ENCODE peak calls at places on chromosome 4, in five cellular contexts. One of them, this sample, is unnamed.

GRCh38 chr4:53586121-53586816 is 5.0 kb downstream of the LNX1 start:
- DNase-seq in ovary: no peak
- DNase-seq in uterus: no peak
- DNase-seq in thyroid gland: no peak
- DNase-seq in A549: no peak
- DNase-seq in this sample: no peak

GRCh38 chr4:151644625-151645024 is 116.2 kb downstream of the GATB start:
- DNase-seq in ovary: no peak
- DNase-seq in A549: no peak
- DNase-seq in uterus: no peak
- DNase-seq in thyroid gland: no peak
- DNase-seq in this sample: no peak

GRCh38 chr4:76762136-76763130 is 135.5 kb downstream of the SOWAHB start:
- DNase-seq in A549: no peak
- DNase-seq in uterus: no peak
- DNase-seq in ovary: no peak
- DNase-seq in thyroid gland: no peak
- DNase-seq in this sample: no peak

GRCh38 chr4:1981251-1982055 is 27.3 kb downstream of the NELFA start:
- DNase-seq in ovary: no peak
- DNase-seq in uterus: no peak
- DNase-seq in thyroid gland: no peak
- DNase-seq in A549: peak
- DNase-seq in this sample: no peak

GRCh38 chr4:125097729-125098128 is 217.0 kb upstream of the FAT4 start:
- DNase-seq in ovary: no peak
- DNase-seq in A549: no peak
- DNase-seq in uterus: no peak
- DNase-seq in thyroid gland: no peak
- DNase-seq in this sample: no peak

GRCh38 chr4:10629394-10629793 is 55.2 kb downstream of the CLNK start:
- DNase-seq in thyroid gland: no peak
- DNase-seq in uterus: no peak
- DNase-seq in A549: no peak
- DNase-seq in ovary: no peak
- DNase-seq in this sample: no peak

GRCh38 chr4:77697860-77698599 is 92.4 kb downstream of the CXCL13 start:
- DNase-seq in ovary: no peak
- DNase-seq in uterus: no peak
- DNase-seq in thyroid gland: peak
- DNase-seq in A549: peak
- DNase-seq in this sample: peak

GRCh38 chr4:15066140-15066539 is 63.9 kb downstream of the CPEB2 start:
- DNase-seq in uterus: no peak
- DNase-seq in ovary: no peak
- DNase-seq in A549: no peak
- DNase-seq in thyroid gland: no peak
- DNase-seq in this sample: no peak

GRCh38 chr4:128528793-128529553 is 241.4 kb upstream of the PGRMC2 start:
- DNase-seq in uterus: peak
- DNase-seq in thyroid gland: peak
- DNase-seq in A549: peak
- DNase-seq in ovary: no peak
- DNase-seq in this sample: no peak

GRCh38 chr4:109820563-109820962 is 5.0 kb downstream of the GAR1 start:
- DNase-seq in uterus: no peak
- DNase-seq in A549: no peak
- DNase-seq in thyroid gland: no peak
- DNase-seq in ovary: no peak
- DNase-seq in this sample: peak

GRCh38 chr4:119026662-119027444 is 108.8 kb upstream of the MYOZ2 start:
- DNase-seq in A549: peak
- DNase-seq in ovary: no peak
- DNase-seq in thyroid gland: no peak
- DNase-seq in uterus: peak
- DNase-seq in this sample: no peak

GRCh38 chr4:110085131-110085530 is 113.3 kb downstream of the ELOVL6 start:
- DNase-seq in ovary: no peak
- DNase-seq in A549: no peak
- DNase-seq in uterus: no peak
- DNase-seq in thyroid gland: peak
- DNase-seq in this sample: no peak

GRCh38 chr4:8310306-8310705 is 40.8 kb downstream of the HTRA3 start:
- DNase-seq in uterus: peak
- DNase-seq in thyroid gland: no peak
- DNase-seq in A549: no peak
- DNase-seq in ovary: no peak
- DNase-seq in this sample: no peak

GRCh38 chr4:8307714-8308113 is 38.2 kb downstream of the HTRA3 start:
- DNase-seq in uterus: no peak
- DNase-seq in A549: no peak
- DNase-seq in thyroid gland: no peak
- DNase-seq in ovary: no peak
- DNase-seq in this sample: no peak

GRCh38 chr4:8307126-8307525 is 37.6 kb downstream of the HTRA3 start:
- DNase-seq in uterus: peak
- DNase-seq in ovary: no peak
- DNase-seq in A549: no peak
- DNase-seq in thyroid gland: peak
- DNase-seq in this sample: no peak

GRCh38 chr4:8308144-8308543 is 38.6 kb downstream of the HTRA3 start:
- DNase-seq in thyroid gland: peak
- DNase-seq in uterus: peak
- DNase-seq in A549: no peak
- DNase-seq in ovary: no peak
- DNase-seq in this sample: no peak

GRCh38 chr4:8308856-8309771 is 39.6 kb downstream of the HTRA3 start:
- DNase-seq in uterus: peak
- DNase-seq in thyroid gland: peak
- DNase-seq in ovary: peak
- DNase-seq in A549: no peak
- DNase-seq in this sample: no peak
- TF ChIP-seq POLR2A in uterus: no peak
- TF ChIP-seq POLR2A in thyroid gland: no peak
- TF ChIP-seq POLR2A in ovary: no peak
- TF ChIP-seq POLR2A in A549: no peak
- TF ChIP-seq POLR2A in this sample: no peak

DNA sequence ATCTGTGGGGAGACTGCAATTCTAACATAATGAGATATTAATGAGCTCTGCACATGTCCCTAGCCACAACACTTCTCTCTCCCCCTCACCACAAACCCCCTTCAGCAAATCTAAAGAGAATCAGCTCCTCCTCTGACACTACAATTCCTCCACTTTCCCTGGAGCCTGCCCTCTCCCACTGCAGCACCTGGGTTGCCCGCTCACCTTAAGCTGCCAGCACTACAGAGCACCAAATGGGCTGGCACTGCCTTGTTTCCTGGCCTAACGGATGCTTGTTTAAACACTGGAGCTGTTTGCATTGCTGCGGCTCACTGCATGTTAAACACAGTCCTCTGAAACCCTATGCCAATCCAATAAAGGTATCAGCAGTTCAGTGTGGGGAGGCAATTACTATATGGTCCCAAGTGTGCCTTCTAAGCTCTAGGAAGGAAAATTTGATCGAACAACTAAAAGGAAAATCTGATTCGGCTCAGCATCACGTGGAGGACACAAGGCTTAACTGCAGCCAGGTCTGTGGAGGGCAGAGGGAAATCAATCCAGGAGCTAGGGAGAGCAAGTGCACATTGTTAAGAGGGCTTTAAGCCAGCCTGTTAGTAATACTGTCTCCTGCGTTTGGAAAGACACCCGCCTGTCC is 232.3 kb downstream of the MAML3 start:
- DNase-seq in A549: no peak
- DNase-seq in uterus: no peak
- DNase-seq in ovary: no peak
- DNase-seq in thyroid gland: peak
- DNase-seq in this sample: peak
- TF ChIP-seq POLR2A in A549: no peak
- TF ChIP-seq POLR2A in uterus: no peak
- TF ChIP-seq POLR2A in ovary: no peak
- TF ChIP-seq POLR2A in thyroid gland: peak
- TF ChIP-seq POLR2A in this sample: no peak

DNA sequence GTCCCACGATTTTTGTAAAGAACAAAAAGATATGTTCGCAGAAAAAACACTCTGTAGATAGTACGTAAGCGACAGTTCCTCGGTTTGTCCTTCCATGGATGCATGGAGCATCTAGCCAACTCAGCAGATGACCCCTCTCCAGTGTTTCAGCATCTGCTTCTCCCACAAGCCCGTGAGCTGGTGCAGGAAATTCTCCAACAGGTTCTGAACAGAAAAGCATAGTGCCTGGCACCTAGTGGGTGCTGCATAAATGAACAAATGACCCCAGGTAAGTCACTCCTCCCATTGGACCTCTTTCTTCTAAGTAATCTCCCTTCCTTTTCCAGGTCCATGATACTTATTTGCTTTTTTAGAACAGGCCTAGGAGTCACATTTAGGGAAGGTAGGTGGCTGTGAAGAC is 966 bp upstream of the KIAA0232 start:
- DNase-seq in A549: no peak
- DNase-seq in ovary: no peak
- DNase-seq in uterus: no peak
- DNase-seq in thyroid gland: no peak
- DNase-seq in this sample: no peak
- TF ChIP-seq POLR2A in A549: no peak
- TF ChIP-seq POLR2A in ovary: no peak
- TF ChIP-seq POLR2A in uterus: no peak
- TF ChIP-seq POLR2A in thyroid gland: no peak
- TF ChIP-seq POLR2A in this sample: no peak

DNA sequence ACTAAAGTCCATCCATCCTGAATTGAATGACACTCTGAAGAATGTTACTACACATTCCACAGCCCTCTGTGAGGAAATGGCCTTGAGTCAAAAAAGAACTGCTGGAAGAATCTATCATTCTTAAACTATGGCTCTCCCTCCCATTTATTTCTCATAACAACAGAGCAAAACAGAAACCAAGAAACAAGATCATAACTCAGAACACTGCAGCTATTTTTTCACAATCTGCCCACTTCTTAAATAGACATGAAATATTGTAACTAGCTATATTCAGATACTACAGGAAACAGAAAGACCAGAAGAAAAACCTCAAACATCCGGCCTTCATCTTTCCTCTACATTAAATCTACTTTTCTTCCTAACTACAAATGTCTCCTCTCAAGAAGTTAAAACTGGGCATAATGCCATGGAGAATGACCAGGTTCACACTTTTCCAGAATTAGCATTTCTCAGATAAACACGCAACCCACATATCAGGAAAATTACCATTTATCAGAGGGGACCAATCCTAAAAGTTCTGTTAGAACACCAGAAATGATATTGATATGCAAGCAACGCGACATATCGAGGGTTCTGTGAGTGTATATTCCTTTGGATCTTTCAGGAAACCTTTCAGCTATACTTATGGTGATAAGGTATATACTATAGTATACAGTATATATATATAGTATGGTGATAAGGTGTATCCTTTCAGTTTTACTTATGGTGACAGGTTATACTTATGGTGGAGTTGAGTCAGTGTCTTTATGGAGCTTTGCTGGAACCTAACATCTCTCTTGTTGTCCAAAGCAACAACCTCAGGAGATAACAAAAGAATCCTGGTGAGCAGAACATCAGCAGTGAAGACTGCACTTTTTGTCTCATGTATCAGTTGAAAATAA is 60.4 kb upstream of the IRF2 start:
- DNase-seq in uterus: no peak
- DNase-seq in ovary: no peak
- DNase-seq in thyroid gland: no peak
- DNase-seq in A549: no peak
- DNase-seq in this sample: no peak
- TF ChIP-seq POLR2A in uterus: no peak
- TF ChIP-seq POLR2A in ovary: no peak
- TF ChIP-seq POLR2A in thyroid gland: no peak
- TF ChIP-seq POLR2A in A549: no peak
- TF ChIP-seq POLR2A in this sample: no peak

DNA sequence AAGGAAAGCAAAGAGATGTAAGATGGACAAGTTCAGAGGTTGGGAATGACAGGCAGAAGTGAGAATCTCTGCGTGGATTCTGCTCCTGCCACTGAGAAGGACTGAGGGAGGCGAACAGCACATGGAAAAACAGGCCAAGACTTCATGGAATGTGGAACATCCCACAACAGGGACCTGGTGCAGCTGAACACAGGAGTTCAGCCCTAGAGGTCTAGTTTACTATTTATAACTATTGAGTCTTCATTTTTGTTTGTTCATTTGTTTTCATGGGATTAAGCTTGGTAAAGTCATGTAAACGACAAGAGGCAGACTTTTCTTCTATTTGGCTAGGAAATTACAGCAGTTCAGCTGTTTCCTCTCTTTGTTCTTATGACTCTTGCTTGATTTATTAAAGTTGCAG is 234.5 kb downstream of the MAML3 start:
- DNase-seq in ovary: no peak
- DNase-seq in uterus: no peak
- DNase-seq in A549: no peak
- DNase-seq in thyroid gland: no peak
- DNase-seq in this sample: no peak
- TF ChIP-seq POLR2A in ovary: no peak
- TF ChIP-seq POLR2A in uterus: no peak
- TF ChIP-seq POLR2A in A549: no peak
- TF ChIP-seq POLR2A in thyroid gland: no peak
- TF ChIP-seq POLR2A in this sample: no peak

DNA sequence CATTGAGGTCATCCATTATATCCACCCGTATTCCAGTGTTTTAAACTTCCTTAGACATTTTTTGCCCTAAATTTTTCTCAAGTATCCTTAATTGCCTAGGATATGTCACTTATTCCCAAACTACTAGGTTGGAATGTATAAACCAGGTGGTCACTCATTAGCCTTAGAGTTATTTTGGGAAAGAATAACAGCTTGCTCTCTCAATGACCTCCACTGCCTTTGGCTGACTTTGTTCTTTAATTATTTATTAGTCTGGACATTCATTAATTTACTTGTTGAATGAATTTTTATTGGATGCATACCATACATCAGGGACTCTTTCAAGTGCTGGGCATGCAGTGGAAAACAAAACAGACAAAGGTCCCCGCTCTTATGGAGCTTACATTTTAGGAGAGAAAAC is 609.3 kb upstream of the IGFBP7 start:
- DNase-seq in uterus: no peak
- DNase-seq in A549: no peak
- DNase-seq in ovary: no peak
- DNase-seq in thyroid gland: no peak
- DNase-seq in this sample: no peak
- TF ChIP-seq POLR2A in uterus: no peak
- TF ChIP-seq POLR2A in A549: no peak
- TF ChIP-seq POLR2A in ovary: no peak
- TF ChIP-seq POLR2A in thyroid gland: no peak
- TF ChIP-seq POLR2A in this sample: no peak

GRCh38 chr4:83284161-83285021 is at the start of gene COQ2:
- DNase-seq in ovary: peak
- DNase-seq in uterus: peak
- DNase-seq in thyroid gland: peak
- DNase-seq in A549: peak
- DNase-seq in this sample: peak
- TF ChIP-seq POLR2A in ovary: peak
- TF ChIP-seq POLR2A in uterus: peak
- TF ChIP-seq POLR2A in thyroid gland: peak
- TF ChIP-seq POLR2A in A549: peak
- TF ChIP-seq POLR2A in this sample: peak

DNA sequence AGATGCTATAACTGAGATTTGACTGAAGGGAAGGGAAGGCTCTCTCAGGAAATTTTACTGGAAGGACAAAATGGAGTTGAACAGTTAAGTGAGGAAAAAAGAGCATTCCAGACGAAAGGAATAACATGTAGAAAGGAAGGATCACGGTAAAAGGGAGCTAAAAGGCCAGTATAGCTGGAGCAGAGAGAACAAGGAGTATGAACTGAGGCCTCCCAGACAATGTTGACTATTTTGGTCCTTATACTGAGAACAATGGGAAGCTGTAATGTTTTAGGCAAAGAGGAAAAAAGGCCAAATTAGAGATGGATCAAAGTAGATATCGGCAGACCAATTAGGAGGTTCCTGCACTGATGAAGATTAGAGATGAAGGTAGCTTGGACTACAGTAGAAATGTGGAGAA is 26.8 kb upstream of the SCD5 start:
- DNase-seq in thyroid gland: no peak
- DNase-seq in ovary: no peak
- DNase-seq in A549: no peak
- DNase-seq in uterus: no peak
- DNase-seq in this sample: no peak
- TF ChIP-seq POLR2A in thyroid gland: no peak
- TF ChIP-seq POLR2A in ovary: no peak
- TF ChIP-seq POLR2A in A549: no peak
- TF ChIP-seq POLR2A in uterus: no peak
- TF ChIP-seq POLR2A in this sample: no peak